ENCODE peak calls at places on chromosomes 6 and 20, in nine cellular contexts. One of them, this sample, is unnamed.
A peak's percentile ranks its signal among the peaks of the same experiment; 100 is the strongest.

GRCh38 chr20:37314617-37315292 is 25.3 kb downstream of the MANBAL start:
- DNase-seq in HFFc6: no peak
- DNase-seq in upper lobe of left lung: no peak
- DNase-seq in psoas muscle: peak; percentile 70
- DNase-seq in GM13976: no peak
- DNase-seq in AG10803: peak; percentile 38
- DNase-seq in AG04450: no peak
- DNase-seq in BJ: no peak
- DNase-seq in AG09319: no peak
- DNase-seq in this sample: no peak

GRCh38 chr6:154782245-154782644 is 49.0 kb downstream of the SCAF8 start:
- DNase-seq in HFFc6: no peak
- DNase-seq in upper lobe of left lung: no peak
- DNase-seq in psoas muscle: no peak
- DNase-seq in GM13976: no peak
- DNase-seq in AG10803: no peak
- DNase-seq in AG04450: no peak
- DNase-seq in BJ: no peak
- DNase-seq in AG09319: no peak
- DNase-seq in this sample: no peak

GRCh38 chr6:12265795-12266194 is 24.4 kb upstream of the EDN1 start:
- DNase-seq in HFFc6: peak; percentile 60
- DNase-seq in upper lobe of left lung: peak; percentile 39
- DNase-seq in psoas muscle: no peak
- DNase-seq in GM13976: no peak
- DNase-seq in AG10803: peak; percentile 15
- DNase-seq in AG04450: no peak
- DNase-seq in BJ: no peak
- DNase-seq in AG09319: no peak
- DNase-seq in this sample: peak; percentile 52

GRCh38 chr6:137705166-137706064 is 161.6 kb upstream of the TNFAIP3 start:
- DNase-seq in HFFc6: peak; percentile 60
- DNase-seq in upper lobe of left lung: peak; percentile 67
- DNase-seq in psoas muscle: peak; percentile 52
- DNase-seq in GM13976: peak; percentile 45
- DNase-seq in AG10803: peak; percentile 48
- DNase-seq in AG04450: no peak
- DNase-seq in BJ: no peak
- DNase-seq in AG09319: no peak
- DNase-seq in this sample: peak; percentile 82

GRCh38 chr6:53336070-53336469 is 12.7 kb downstream of the ELOVL5 start:
- DNase-seq in HFFc6: no peak
- DNase-seq in upper lobe of left lung: peak; percentile 28
- DNase-seq in psoas muscle: no peak
- DNase-seq in GM13976: no peak
- DNase-seq in AG10803: no peak
- DNase-seq in AG04450: no peak
- DNase-seq in BJ: no peak
- DNase-seq in AG09319: no peak
- DNase-seq in this sample: no peak

GRCh38 chr6:112640895-112641294 is 293.8 kb downstream of the RFPL4B start:
- DNase-seq in HFFc6: peak; percentile 82
- DNase-seq in upper lobe of left lung: no peak
- DNase-seq in psoas muscle: no peak
- DNase-seq in GM13976: no peak
- DNase-seq in AG10803: peak; percentile 82
- DNase-seq in AG04450: no peak
- DNase-seq in BJ: peak; percentile 55
- DNase-seq in AG09319: no peak
- DNase-seq in this sample: peak; percentile 30

GRCh38 chr6:118574051-118574865 is 26.2 kb downstream of the PLN start:
- DNase-seq in HFFc6: no peak
- DNase-seq in upper lobe of left lung: no peak
- DNase-seq in psoas muscle: no peak
- DNase-seq in GM13976: no peak
- DNase-seq in AG10803: peak; percentile 40
- DNase-seq in AG04450: no peak
- DNase-seq in BJ: no peak
- DNase-seq in AG09319: no peak
- DNase-seq in this sample: no peak

GRCh38 chr6:108676555-108676954 is 115.8 kb downstream of the FOXO3 start:
- DNase-seq in HFFc6: no peak
- DNase-seq in upper lobe of left lung: no peak
- DNase-seq in psoas muscle: no peak
- DNase-seq in GM13976: no peak
- DNase-seq in AG10803: no peak
- DNase-seq in AG04450: no peak
- DNase-seq in BJ: no peak
- DNase-seq in AG09319: no peak
- DNase-seq in this sample: no peak

GRCh38 chr6:26223677-26224546 is 136.7 kb downstream of the HFE start:
- DNase-seq in HFFc6: peak; percentile 98
- DNase-seq in upper lobe of left lung: peak; percentile 54
- DNase-seq in psoas muscle: no peak
- DNase-seq in GM13976: peak; percentile 61
- DNase-seq in AG10803: peak; percentile 94
- DNase-seq in AG04450: peak; percentile 89
- DNase-seq in BJ: peak; percentile 95
- DNase-seq in AG09319: peak; percentile 82
- DNase-seq in this sample: peak; percentile 96

GRCh38 chr6:49054311-49054710 is 408.7 kb downstream of the MMUT start:
- DNase-seq in HFFc6: no peak
- DNase-seq in upper lobe of left lung: no peak
- DNase-seq in psoas muscle: no peak
- DNase-seq in GM13976: no peak
- DNase-seq in AG10803: no peak
- DNase-seq in AG04450: no peak
- DNase-seq in BJ: no peak
- DNase-seq in AG09319: no peak
- DNase-seq in this sample: no peak

DNA sequence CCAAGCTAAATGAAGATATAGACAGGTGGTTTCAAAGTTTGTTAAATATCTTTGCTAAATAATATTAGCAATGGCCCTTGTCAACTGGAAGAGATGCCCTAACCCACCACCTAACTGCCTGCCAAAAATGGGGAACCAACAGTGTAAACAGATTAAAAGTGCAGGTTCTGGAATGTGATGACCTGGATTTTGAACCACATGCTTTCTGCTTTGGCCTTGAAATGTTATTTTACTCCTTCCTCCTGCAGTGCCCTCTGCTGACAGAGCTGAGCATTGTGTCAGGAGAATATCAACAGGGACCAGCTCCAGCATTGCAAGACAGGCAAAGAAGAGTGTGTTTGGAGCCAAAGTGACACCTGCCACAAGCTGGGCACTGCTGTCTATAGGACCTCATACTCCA is 226.6 kb downstream of the MYLK4 start:
- DNase-seq in HFFc6: no peak
- DNase-seq in upper lobe of left lung: no peak
- DNase-seq in psoas muscle: no peak
- DNase-seq in GM13976: no peak
- DNase-seq in AG10803: no peak
- DNase-seq in AG04450: no peak
- DNase-seq in BJ: no peak
- DNase-seq in AG09319: no peak
- DNase-seq in this sample: no peak
- TF ChIP-seq CTCF in HFFc6: peak; percentile 45
- TF ChIP-seq CTCF in upper lobe of left lung: no peak
- TF ChIP-seq CTCF in psoas muscle: no peak
- TF ChIP-seq CTCF in GM13976: no peak
- TF ChIP-seq CTCF in AG10803: peak; percentile 22
- TF ChIP-seq CTCF in AG04450: peak; percentile 34
- TF ChIP-seq CTCF in BJ: peak; percentile 25
- TF ChIP-seq CTCF in AG09319: peak; percentile 5
- TF ChIP-seq CTCF in this sample: peak; percentile 26

GRCh38 chr6:161200610-161201201 is 73.2 kb downstream of the AGPAT4 start:
- DNase-seq in HFFc6: no peak
- DNase-seq in upper lobe of left lung: no peak
- DNase-seq in psoas muscle: no peak
- DNase-seq in GM13976: no peak
- DNase-seq in AG10803: no peak
- DNase-seq in AG04450: no peak
- DNase-seq in BJ: no peak
- DNase-seq in AG09319: no peak
- DNase-seq in this sample: no peak
- TF ChIP-seq CTCF in HFFc6: peak; percentile 43
- TF ChIP-seq CTCF in upper lobe of left lung: no peak
- TF ChIP-seq CTCF in psoas muscle: no peak
- TF ChIP-seq CTCF in GM13976: no peak
- TF ChIP-seq CTCF in AG10803: no peak
- TF ChIP-seq CTCF in AG04450: peak; percentile 7
- TF ChIP-seq CTCF in BJ: no peak
- TF ChIP-seq CTCF in AG09319: no peak
- TF ChIP-seq CTCF in this sample: peak; percentile 1

DNA sequence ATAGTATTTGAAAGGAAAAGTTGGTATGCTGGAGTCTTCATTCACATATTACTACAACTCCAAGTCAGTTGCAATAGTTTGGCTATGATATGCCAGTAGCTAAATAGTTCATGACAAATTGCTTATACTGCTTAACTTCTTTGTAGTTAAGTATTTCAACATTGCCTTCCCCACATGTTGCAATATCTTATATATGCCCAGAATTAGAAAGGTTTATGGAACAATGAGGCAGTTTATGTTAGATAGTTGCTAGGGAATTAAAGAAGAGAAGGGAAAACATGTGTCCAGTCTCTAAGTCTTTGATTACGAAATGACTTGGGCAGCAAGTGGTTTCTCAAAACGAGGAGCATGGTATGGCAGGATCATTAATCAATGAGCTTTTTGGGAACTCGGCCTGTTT is 145.8 kb downstream of the PLCB4 start:
- DNase-seq in HFFc6: peak; percentile 91
- DNase-seq in upper lobe of left lung: no peak
- DNase-seq in psoas muscle: no peak
- DNase-seq in GM13976: no peak
- DNase-seq in AG10803: peak; percentile 99
- DNase-seq in AG04450: peak; percentile 84
- DNase-seq in BJ: peak; percentile 84
- DNase-seq in AG09319: peak; percentile 91
- DNase-seq in this sample: peak; percentile 98
- TF ChIP-seq CTCF in HFFc6: no peak
- TF ChIP-seq CTCF in upper lobe of left lung: no peak
- TF ChIP-seq CTCF in psoas muscle: no peak
- TF ChIP-seq CTCF in GM13976: no peak
- TF ChIP-seq CTCF in AG10803: no peak
- TF ChIP-seq CTCF in AG04450: no peak
- TF ChIP-seq CTCF in BJ: no peak
- TF ChIP-seq CTCF in AG09319: no peak
- TF ChIP-seq CTCF in this sample: no peak

DNA sequence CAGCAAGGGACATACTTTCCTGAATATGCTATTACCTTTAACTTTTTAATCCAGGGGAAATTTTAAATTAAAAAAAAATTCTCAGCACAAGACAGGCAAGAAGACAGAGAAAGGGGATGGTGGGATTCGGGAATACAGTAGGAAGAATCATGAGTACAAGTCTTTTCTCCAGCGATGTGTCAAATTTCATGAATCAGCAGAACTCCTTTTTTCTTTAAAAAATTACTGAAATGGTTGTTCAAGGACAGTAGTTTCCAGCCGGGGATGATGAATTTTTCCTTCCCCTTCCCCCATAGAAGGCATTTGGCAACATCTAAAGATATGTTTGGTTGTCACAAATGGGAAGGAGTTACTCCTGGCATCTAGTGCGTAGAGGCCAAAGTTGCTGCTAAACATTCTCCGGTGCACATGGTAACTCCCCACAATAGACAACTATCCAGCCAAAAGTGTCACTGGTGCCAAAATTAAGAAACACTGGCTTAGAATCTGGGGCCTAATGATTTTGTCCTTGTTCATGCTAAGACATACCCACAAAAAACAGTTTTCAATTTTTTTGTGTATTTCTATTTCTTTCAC is 450.2 kb downstream of the CBLN4 start:
- DNase-seq in HFFc6: no peak
- DNase-seq in upper lobe of left lung: no peak
- DNase-seq in psoas muscle: no peak
- DNase-seq in GM13976: no peak
- DNase-seq in AG10803: no peak
- DNase-seq in AG04450: no peak
- DNase-seq in BJ: no peak
- DNase-seq in AG09319: no peak
- DNase-seq in this sample: no peak
- TF ChIP-seq CTCF in HFFc6: no peak
- TF ChIP-seq CTCF in upper lobe of left lung: no peak
- TF ChIP-seq CTCF in psoas muscle: no peak
- TF ChIP-seq CTCF in GM13976: no peak
- TF ChIP-seq CTCF in AG10803: no peak
- TF ChIP-seq CTCF in AG04450: no peak
- TF ChIP-seq CTCF in BJ: no peak
- TF ChIP-seq CTCF in AG09319: no peak
- TF ChIP-seq CTCF in this sample: no peak

GRCh38 chr6:132128424-132128823 is 177.3 kb upstream of the CCN2 start:
- DNase-seq in HFFc6: no peak
- DNase-seq in upper lobe of left lung: no peak
- DNase-seq in psoas muscle: no peak
- DNase-seq in GM13976: no peak
- DNase-seq in AG10803: no peak
- DNase-seq in AG04450: no peak
- DNase-seq in BJ: no peak
- DNase-seq in AG09319: no peak
- DNase-seq in this sample: no peak

GRCh38 chr6:132131351-132131750 is 180.2 kb upstream of the CCN2 start:
- DNase-seq in HFFc6: no peak
- DNase-seq in upper lobe of left lung: no peak
- DNase-seq in psoas muscle: no peak
- DNase-seq in GM13976: no peak
- DNase-seq in AG10803: no peak
- DNase-seq in AG04450: no peak
- DNase-seq in BJ: no peak
- DNase-seq in AG09319: no peak
- DNase-seq in this sample: no peak

GRCh38 chr6:132132420-132132819 is 181.2 kb upstream of the CCN2 start:
- DNase-seq in HFFc6: peak; percentile 51
- DNase-seq in upper lobe of left lung: no peak
- DNase-seq in psoas muscle: no peak
- DNase-seq in GM13976: no peak
- DNase-seq in AG10803: peak; percentile 62
- DNase-seq in AG04450: no peak
- DNase-seq in BJ: no peak
- DNase-seq in AG09319: no peak
- DNase-seq in this sample: peak; percentile 85

GRCh38 chr6:132131777-132132176 is 180.6 kb upstream of the CCN2 start:
- DNase-seq in HFFc6: peak; percentile 97
- DNase-seq in upper lobe of left lung: no peak
- DNase-seq in psoas muscle: peak; percentile 19
- DNase-seq in GM13976: no peak
- DNase-seq in AG10803: peak; percentile 100
- DNase-seq in AG04450: peak; percentile 99
- DNase-seq in BJ: peak; percentile 98
- DNase-seq in AG09319: peak; percentile 95
- DNase-seq in this sample: peak; percentile 99

GRCh38 chr6:132130530-132131298 is 179.5 kb upstream of the CCN2 start:
- DNase-seq in HFFc6: no peak
- DNase-seq in upper lobe of left lung: no peak
- DNase-seq in psoas muscle: peak; percentile 23
- DNase-seq in GM13976: peak; percentile 7
- DNase-seq in AG10803: peak; percentile 92
- DNase-seq in AG04450: no peak
- DNase-seq in BJ: peak; percentile 80
- DNase-seq in AG09319: no peak
- DNase-seq in this sample: peak; percentile 86
- TF ChIP-seq CTCF in HFFc6: no peak
- TF ChIP-seq CTCF in upper lobe of left lung: no peak
- TF ChIP-seq CTCF in psoas muscle: no peak
- TF ChIP-seq CTCF in GM13976: no peak
- TF ChIP-seq CTCF in AG10803: peak; percentile 9
- TF ChIP-seq CTCF in AG04450: peak; percentile 15
- TF ChIP-seq CTCF in BJ: no peak
- TF ChIP-seq CTCF in AG09319: no peak
- TF ChIP-seq CTCF in this sample: no peak